ENCODE peak calls at places on chromosomes 3 and 15, in ten cellular contexts. E is amniotic stem cell; X is GM13976; N is GM10248; Q is lung; J is stimulated activated CD4-positive, alpha-beta T cell treated with anti-CD3 and anti-CD28 coated beads, Interleukin-12 subunit alpha, Interleukin-12 subunit beta, amount 100 ng/mL, for 24 hours; R is stimulated activated naive CD4-positive, alpha-beta T cell treated with Interleukin-2 at 50 U/mL for 16 hours; F is neural progenitor cell; B is activated naive CD4-positive, alpha-beta T cell treated with Interleukin-2 at 50 U/mL for 16 hours; H is pons. G is an unnamed sample.

GRCh38 chr3:100682854-100683760 is 26.2 kb upstream of the TFG start:
- DNase-seq in E (no peak), X (no peak), N (no peak), Q (no peak), J (no peak), R (no peak), F (no peak), B (no peak), H (no peak), G (no peak)

GRCh38 chr3:4043867-4044575 is 244.8 kb downstream of the LRRN1 start:
- DNase-seq in E (no peak), X (no peak), N (no peak), Q (no peak), J (no peak), R (no peak), F (no peak), B (no peak), H (peak), G (no peak)

GRCh38 chr15:39551476-39551875 is 29.4 kb upstream of the THBS1 start:
- DNase-seq in E (no peak), X (no peak), N (no peak), Q (no peak), J (no peak), R (no peak), F (no peak), B (no peak), H (no peak), G (no peak)

GRCh38 chr3:72373139-72373538 is 475.1 kb downstream of the SHQ1 start:
- DNase-seq in E (no peak), X (no peak), N (no peak), Q (no peak), J (no peak), R (no peak), F (no peak), B (no peak), H (no peak), G (no peak)

GRCh38 chr15:70627322-70627721 is 136.0 kb downstream of the UACA start:
- DNase-seq in E (no peak), X (no peak), N (no peak), Q (no peak), J (no peak), R (no peak), F (no peak), B (no peak), H (no peak), G (no peak)

GRCh38 chr3:72432271-72432670 is 416.0 kb downstream of the SHQ1 start:
- DNase-seq in E (no peak), X (no peak), N (no peak), Q (no peak), J (no peak), R (no peak), F (no peak), B (no peak), H (no peak), G (no peak)

GRCh38 chr3:168884353-168884903 is 779.1 kb downstream of the MECOM start:
- DNase-seq in E (peak), X (no peak), N (no peak), Q (no peak), J (no peak), R (no peak), F (no peak), B (no peak), H (peak), G (no peak)

GRCh38 chr3:63863150-63864007 is at the start of the genes ATXN7 and THOC7:
- DNase-seq in E (peak), X (peak), N (peak), Q (peak), J (peak), R (peak), F (peak), B (peak), H (no peak), G (no peak)

GRCh38 chr15:92884813-92885461 is 15.2 kb upstream of the CHD2 start:
- DNase-seq in E (no peak), X (no peak), N (no peak), Q (no peak), J (no peak), R (no peak), F (no peak), B (no peak), H (peak), G (no peak)

GRCh38 chr3:26484140-26484539 is 138.4 kb upstream of the LRRC3B start:
- DNase-seq in E (no peak), X (no peak), N (no peak), Q (no peak), J (no peak), R (no peak), F (peak), B (no peak), H (no peak), G (no peak)

GRCh38 chr15:27479232-27480140 is 508.5 kb downstream of the GABRG3 start:
- DNase-seq in E (no peak), X (no peak), N (no peak), Q (no peak), J (no peak), R (no peak), F (no peak), B (no peak), H (peak), G (no peak)

GRCh38 chr3:61829301-61830110 is 268.1 kb downstream of the PTPRG start:
- DNase-seq in E (no peak), X (no peak), N (no peak), Q (no peak), J (no peak), R (no peak), F (peak), B (no peak), H (no peak), G (no peak)

GRCh38 chr15:77035999-77036471 is 34.9 kb downstream of the TSPAN3 start:
- DNase-seq in E (no peak), X (peak), N (no peak), Q (no peak), J (no peak), R (no peak), F (no peak), B (no peak), H (no peak), G (no peak)

GRCh38 chr3:9549600-9549999 is 4.0 kb downstream of the LHFPL4 start:
- DNase-seq in E (no peak), X (no peak), N (no peak), Q (no peak), J (no peak), R (no peak), F (no peak), B (no peak), H (no peak), G (no peak)

GRCh38 chr3:37935290-37935668 is 55.3 kb upstream of the VILL start:
- DNase-seq in E (no peak), X (no peak), N (no peak), Q (no peak), J (no peak), R (no peak), F (no peak), B (no peak), H (no peak), G (no peak)

GRCh38 chr3:12796171-12797123 is at the start of gene CAND2:
- DNase-seq in E (peak), X (peak), N (peak), Q (no peak), J (no peak), R (peak), F (peak), B (peak), H (peak), G (no peak)

GRCh38 chr3:30720586-30721313 is 114.3 kb downstream of the TGFBR2 start:
- DNase-seq in E (peak), X (no peak), N (no peak), Q (no peak), J (no peak), R (no peak), F (no peak), B (no peak), H (no peak), G (peak)

GRCh38 chr15:95840004-95840403 is 490.5 kb upstream of the NR2F2 start:
- DNase-seq in E (peak), X (no peak), N (no peak), Q (no peak), J (no peak), R (no peak), F (no peak), B (no peak), H (no peak), G (no peak)

GRCh38 chr3:28758115-28758514 is 409.5 kb upstream of the AZI2 start:
- DNase-seq in E (no peak), X (no peak), N (no peak), Q (no peak), J (no peak), R (no peak), F (no peak), B (no peak), H (no peak), G (no peak)

GRCh38 chr3:113249111-113249510 is 37.8 kb downstream of the BOC start:
- DNase-seq in E (peak), X (no peak), N (no peak), Q (no peak), J (no peak), R (no peak), F (no peak), B (no peak), H (peak), G (no peak)

G was measured in smooth muscle cell of the brain vasculature.